ENCODE peak calls at places on chromosomes 3 and 15, in six cellular contexts. Z is mucosa of gallbladder, Y is AG09309, T is GM19239, L is body of pancreas, S is NCI-H460. G is an unnamed sample.

GRCh38 chr3:20405731-20406130 is 219.7 kb upstream of the SGO1 start:
- DNase-seq in S (no peak), L (no peak), Y (peak; percentile 31), T (no peak), Z (no peak), G (no peak)

GRCh38 chr3:125683067-125683844 is 88.0 kb upstream of the OSBPL11 start:
- DNase-seq in S (no peak), L (no peak), T (no peak), Z (no peak), Y (no peak), G (no peak)

GRCh38 chr15:90677807-90678790 is 39.0 kb upstream of the BLM start:
- DNase-seq in T (no peak), Y (no peak), S (no peak), L (no peak), Z (no peak), G (no peak)

GRCh38 chr3:27553868-27554540 is 69.8 kb upstream of the SLC4A7 start:
- DNase-seq in T (no peak), S (no peak), Z (no peak), L (no peak), Y (no peak), G (no peak)

GRCh38 chr15:79977431-79977940 is 6.5 kb upstream of the BCL2A1 start:
- DNase-seq in Z (no peak), L (no peak), S (no peak), T (no peak), Y (no peak), G (no peak)

GRCh38 chr15:24621630-24622215 is 53.9 kb upstream of the NPAP1 start:
- DNase-seq in S (no peak), T (no peak), Z (no peak), Y (no peak), L (no peak), G (no peak)

GRCh38 chr3:111541911-111542483 is at the start of gene CD96:
- DNase-seq in T (no peak), S (no peak), Y (no peak), Z (peak; percentile 49), L (peak; percentile 12), G (peak; percentile 39)

GRCh38 chr3:134331811-134332199 is 42.4 kb downstream of the AMOTL2 start:
- DNase-seq in S (no peak), L (no peak), Z (no peak), Y (no peak), T (no peak), G (no peak)

GRCh38 chr3:149378420-149379388 is 1.3 kb upstream of the TM4SF1 start:
- DNase-seq in Z (no peak), T (no peak), L (no peak), S (no peak), Y (no peak), G (no peak)

GRCh38 chr3:162217603-162218002 is 721.0 kb downstream of the OTOL1 start:
- DNase-seq in Y (peak; percentile 18), S (no peak), Z (no peak), T (no peak), L (no peak), G (no peak)

GRCh38 chr3:43770426-43771103 is 79.8 kb downstream of the ABHD5 start:
- DNase-seq in Z (peak; percentile 87), S (peak; percentile 41), L (peak; percentile 65), Y (no peak), T (no peak), G (no peak)

GRCh38 chr3:188158731-188159355 is 4.9 kb downstream of the LPP start:
- DNase-seq in Z (no peak), T (no peak), L (no peak), Y (no peak), S (no peak), G (no peak)

GRCh38 chr3:9402410-9403228 is 5.2 kb downstream of the SETD5 start:
- DNase-seq in Z (peak; percentile 54), T (no peak), L (peak; percentile 77), Y (no peak), S (no peak), G (no peak)

GRCh38 chr15:83784975-83785374 is 131.1 kb downstream of the ADAMTSL3 start:
- DNase-seq in Z (no peak), S (no peak), L (no peak), Y (no peak), T (no peak), G (no peak)

GRCh38 chr3:177553586-177553985 is 356.3 kb upstream of the TBL1XR1 start:
- DNase-seq in L (no peak), T (no peak), Y (no peak), Z (no peak), S (no peak), G (no peak)

GRCh38 chr3:71225951-71226564 is 357.5 kb downstream of the FOXP1 start:
- DNase-seq in S (no peak), Y (no peak), L (no peak), Z (no peak), T (no peak), G (no peak)

GRCh38 chr3:133570139-133570936 is 3.1 kb upstream of the CDV3 start:
- DNase-seq in T (no peak), S (no peak), Y (peak; percentile 61), L (peak; percentile 34), Z (peak; percentile 67), G (no peak)

GRCh38 chr3:97970929-97971460 is 1.2 kb downstream of the RIOX2 start:
- DNase-seq in Z (no peak), L (no peak), Y (no peak), S (no peak), T (no peak), G (no peak)

GRCh38 chr3:127911421-127911931 is 3.6 kb upstream of the KBTBD12 start:
- DNase-seq in T (no peak), Z (peak; percentile 46), Y (no peak), S (no peak), L (no peak), G (no peak)

G was measured in central memory CD8-positive, alpha-beta T cell.